ENCODE peak calls at places on chromosomes 13 and 19, in six cellular contexts. One of them, this sample, is unnamed.

GRCh38 chr13:49976314-49977258 is 20.3 kb upstream of the TRIM13 start:
- DNase-seq in left ventricle myocardium inferior: peak; percentile 56
- DNase-seq in kidney epithelial cell: peak; percentile 14
- DNase-seq in GM23338: peak; percentile 93
- DNase-seq in ovary: peak; percentile 25
- DNase-seq in A549: peak; percentile 41
- DNase-seq in this sample: peak; percentile 63

GRCh38 chr13:95601216-95601615 is 43.3 kb downstream of the DZIP1 start:
- DNase-seq in left ventricle myocardium inferior: no peak
- DNase-seq in kidney epithelial cell: no peak
- DNase-seq in GM23338: no peak
- DNase-seq in ovary: no peak
- DNase-seq in A549: no peak
- DNase-seq in this sample: no peak

GRCh38 chr13:109271991-109272454 is 514.4 kb downstream of the IRS2 start:
- DNase-seq in left ventricle myocardium inferior: no peak
- DNase-seq in kidney epithelial cell: no peak
- DNase-seq in GM23338: no peak
- DNase-seq in ovary: no peak
- DNase-seq in A549: no peak
- DNase-seq in this sample: no peak

GRCh38 chr13:24251525-24251924 is 57.9 kb upstream of the C1QTNF9 start:
- DNase-seq in left ventricle myocardium inferior: no peak
- DNase-seq in kidney epithelial cell: no peak
- DNase-seq in GM23338: no peak
- DNase-seq in ovary: no peak
- DNase-seq in A549: no peak
- DNase-seq in this sample: no peak

GRCh38 chr19:46714523-46715106 is 2.3 kb downstream of the PRKD2 start:
- DNase-seq in left ventricle myocardium inferior: no peak
- DNase-seq in kidney epithelial cell: no peak
- DNase-seq in GM23338: no peak
- DNase-seq in ovary: no peak
- DNase-seq in A549: no peak
- DNase-seq in this sample: no peak

GRCh38 chr13:44300895-44301638 is 72.6 kb upstream of the SERP2 start:
- DNase-seq in left ventricle myocardium inferior: peak; percentile 53
- DNase-seq in kidney epithelial cell: peak; percentile 93
- DNase-seq in GM23338: no peak
- DNase-seq in ovary: peak; percentile 32
- DNase-seq in A549: peak; percentile 61
- DNase-seq in this sample: peak; percentile 68

GRCh38 chr19:49243129-49243528 is 81.9 kb downstream of the SLC6A16 start:
- DNase-seq in left ventricle myocardium inferior: no peak
- DNase-seq in kidney epithelial cell: no peak
- DNase-seq in GM23338: peak; percentile 35
- DNase-seq in ovary: no peak
- DNase-seq in A549: no peak
- DNase-seq in this sample: no peak

GRCh38 chr13:78680611-78681010 is 21.7 kb upstream of the OBI1 start:
- DNase-seq in left ventricle myocardium inferior: no peak
- DNase-seq in kidney epithelial cell: no peak
- DNase-seq in GM23338: no peak
- DNase-seq in ovary: no peak
- DNase-seq in A549: no peak
- DNase-seq in this sample: no peak

GRCh38 chr19:43806848-43807247 is 4.6 kb upstream of the LYPD5 start:
- DNase-seq in left ventricle myocardium inferior: no peak
- DNase-seq in kidney epithelial cell: no peak
- DNase-seq in GM23338: no peak
- DNase-seq in ovary: no peak
- DNase-seq in A549: no peak
- DNase-seq in this sample: no peak

GRCh38 chr19:17721821-17722220 is 2.5 kb downstream of the MAP1S start:
- DNase-seq in left ventricle myocardium inferior: peak; percentile 51
- DNase-seq in kidney epithelial cell: no peak
- DNase-seq in GM23338: no peak
- DNase-seq in ovary: no peak
- DNase-seq in A549: no peak
- DNase-seq in this sample: peak; percentile 33

GRCh38 chr13:71864094-71864980 is 2.7 kb downstream of the DACH1 start:
- DNase-seq in left ventricle myocardium inferior: peak; percentile 56
- DNase-seq in kidney epithelial cell: no peak
- DNase-seq in GM23338: peak; percentile 78
- DNase-seq in ovary: no peak
- DNase-seq in A549: no peak
- DNase-seq in this sample: no peak

GRCh38 chr19:58497634-58498170 is 14.1 kb downstream of the SLC27A5 start:
- DNase-seq in left ventricle myocardium inferior: no peak
- DNase-seq in kidney epithelial cell: no peak
- DNase-seq in GM23338: no peak
- DNase-seq in ovary: no peak
- DNase-seq in A549: no peak
- DNase-seq in this sample: no peak

GRCh38 chr19:58499021-58499927 is 12.5 kb downstream of the SLC27A5 start:
- DNase-seq in left ventricle myocardium inferior: peak; percentile 100
- DNase-seq in kidney epithelial cell: peak; percentile 95
- DNase-seq in GM23338: peak; percentile 100
- DNase-seq in ovary: peak; percentile 100
- DNase-seq in A549: peak; percentile 100
- DNase-seq in this sample: peak; percentile 99

GRCh38 chr19:58498316-58499020 is 13.3 kb downstream of the SLC27A5 start:
- DNase-seq in left ventricle myocardium inferior: peak; percentile 37
- DNase-seq in kidney epithelial cell: no peak
- DNase-seq in GM23338: no peak
- DNase-seq in ovary: peak; percentile 51
- DNase-seq in A549: no peak
- DNase-seq in this sample: no peak

DNA sequence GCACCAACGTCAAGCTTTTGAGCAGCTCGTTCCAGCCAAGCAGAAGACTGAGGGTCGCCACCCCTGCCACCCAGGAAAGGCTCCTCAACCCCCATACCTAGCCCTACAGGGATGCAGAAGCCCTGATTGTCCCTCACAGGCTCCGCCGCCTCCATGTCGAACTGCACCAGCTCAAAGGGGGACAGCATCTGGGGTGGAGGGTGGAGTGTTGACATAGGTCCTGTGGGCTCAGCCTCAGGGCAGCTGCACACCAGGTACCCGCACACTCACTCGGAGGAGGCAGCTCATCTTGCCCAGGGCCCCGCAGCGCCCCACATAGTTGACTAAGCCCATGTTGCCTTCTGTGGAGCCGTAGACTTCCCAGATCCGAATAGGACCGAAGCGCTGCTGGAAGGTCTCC is 11.6 kb downstream of the SLC27A5 start:
- DNase-seq in left ventricle myocardium inferior: no peak
- DNase-seq in kidney epithelial cell: no peak
- DNase-seq in GM23338: no peak
- DNase-seq in ovary: no peak
- DNase-seq in A549: no peak
- DNase-seq in this sample: no peak
- TF ChIP-seq CTCF in left ventricle myocardium inferior: no peak
- TF ChIP-seq CTCF in kidney epithelial cell: no peak
- TF ChIP-seq CTCF in GM23338: no peak
- TF ChIP-seq CTCF in ovary: no peak
- TF ChIP-seq CTCF in A549: no peak
- TF ChIP-seq CTCF in this sample: no peak

GRCh38 chr13:74026753-74027152 is 107.5 kb downstream of the KLF12 start:
- DNase-seq in left ventricle myocardium inferior: no peak
- DNase-seq in kidney epithelial cell: peak; percentile 32
- DNase-seq in GM23338: peak; percentile 85
- DNase-seq in ovary: no peak
- DNase-seq in A549: no peak
- DNase-seq in this sample: no peak

GRCh38 chr13:74024856-74025255 is 109.3 kb downstream of the KLF12 start:
- DNase-seq in left ventricle myocardium inferior: no peak
- DNase-seq in kidney epithelial cell: no peak
- DNase-seq in GM23338: no peak
- DNase-seq in ovary: no peak
- DNase-seq in A549: no peak
- DNase-seq in this sample: no peak

GRCh38 chr13:74024314-74024713 is 109.9 kb downstream of the KLF12 start:
- DNase-seq in left ventricle myocardium inferior: no peak
- DNase-seq in kidney epithelial cell: no peak
- DNase-seq in GM23338: no peak
- DNase-seq in ovary: no peak
- DNase-seq in A549: no peak
- DNase-seq in this sample: no peak

GRCh38 chr13:74025369-74025768 is 108.8 kb downstream of the KLF12 start:
- DNase-seq in left ventricle myocardium inferior: no peak
- DNase-seq in kidney epithelial cell: no peak
- DNase-seq in GM23338: no peak
- DNase-seq in ovary: no peak
- DNase-seq in A549: no peak
- DNase-seq in this sample: no peak

GRCh38 chr13:74027161-74027779 is 106.9 kb downstream of the KLF12 start:
- DNase-seq in left ventricle myocardium inferior: no peak
- DNase-seq in kidney epithelial cell: no peak
- DNase-seq in GM23338: no peak
- DNase-seq in ovary: no peak
- DNase-seq in A549: no peak
- DNase-seq in this sample: no peak
- H3K4me3 ChIP-seq in left ventricle myocardium inferior: no peak overlapping the region
- H3K4me3 ChIP-seq in kidney epithelial cell: no peak overlapping the region
- H3K4me3 ChIP-seq in GM23338: peak overlapping the region; percentile 45
- H3K4me3 ChIP-seq in ovary: no peak overlapping the region
- H3K4me3 ChIP-seq in A549: no peak overlapping the region
- H3K4me3 ChIP-seq in this sample: no peak overlapping the region

GRCh38 chr13:26280295-26280694 is 26.4 kb downstream of the CDK8 start:
- DNase-seq in left ventricle myocardium inferior: no peak
- DNase-seq in kidney epithelial cell: no peak
- DNase-seq in GM23338: no peak
- DNase-seq in ovary: no peak
- DNase-seq in A549: no peak
- DNase-seq in this sample: peak; percentile 63
- TF ChIP-seq CTCF in left ventricle myocardium inferior: no peak
- TF ChIP-seq CTCF in kidney epithelial cell: no peak
- TF ChIP-seq CTCF in GM23338: no peak
- TF ChIP-seq CTCF in ovary: no peak
- TF ChIP-seq CTCF in A549: no peak
- TF ChIP-seq CTCF in this sample: no peak

DNA sequence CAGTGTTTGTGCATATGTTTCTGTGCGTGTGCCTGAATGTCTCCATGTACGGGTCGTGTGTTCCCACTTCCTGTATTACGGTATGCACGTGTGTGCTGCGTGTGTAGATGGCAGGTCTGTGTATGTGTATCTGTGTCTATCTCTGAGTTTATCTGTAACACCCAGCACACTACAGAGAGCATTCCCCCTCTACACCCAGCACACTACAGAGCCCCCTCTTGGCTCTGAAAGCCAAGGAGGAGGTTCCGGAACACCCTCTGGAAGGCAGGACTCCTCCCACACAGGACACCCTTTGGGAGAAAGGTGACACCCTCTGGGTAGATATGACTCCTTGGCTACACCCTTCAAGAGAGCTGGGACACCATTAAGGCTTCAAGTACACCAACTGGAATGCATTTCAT is 2.1 kb upstream of the ERFL start:
- DNase-seq in left ventricle myocardium inferior: no peak
- DNase-seq in kidney epithelial cell: no peak
- DNase-seq in GM23338: no peak
- DNase-seq in ovary: no peak
- DNase-seq in A549: no peak
- DNase-seq in this sample: no peak
- H3K4me3 ChIP-seq in left ventricle myocardium inferior: no peak overlapping the region
- H3K4me3 ChIP-seq in kidney epithelial cell: no peak overlapping the region
- H3K4me3 ChIP-seq in GM23338: no peak overlapping the region
- H3K4me3 ChIP-seq in ovary: no peak overlapping the region
- H3K4me3 ChIP-seq in A549: no peak overlapping the region
- H3K4me3 ChIP-seq in this sample: no peak overlapping the region

DNA sequence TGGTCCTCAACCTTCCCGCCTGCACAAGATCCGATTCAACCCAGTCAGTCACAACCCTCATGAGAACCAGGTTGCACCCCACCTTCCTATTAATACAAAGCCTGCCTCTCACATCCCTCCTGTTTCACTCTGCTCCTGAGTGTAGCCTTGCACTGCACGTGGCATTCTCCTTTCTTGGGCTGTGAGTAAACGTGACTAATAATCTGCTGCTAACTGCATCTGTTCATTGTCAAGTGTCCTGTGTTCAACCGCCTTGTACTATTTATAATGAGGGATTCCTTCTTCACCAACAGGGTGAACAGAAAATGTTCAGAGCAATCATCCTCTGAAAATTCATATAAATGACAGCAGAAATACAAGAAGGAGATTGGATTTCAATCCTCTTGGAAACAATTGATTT is 1608.2 kb downstream of the SLITRK5 start:
- DNase-seq in left ventricle myocardium inferior: no peak
- DNase-seq in kidney epithelial cell: no peak
- DNase-seq in GM23338: no peak
- DNase-seq in ovary: no peak
- DNase-seq in A549: no peak
- DNase-seq in this sample: no peak
- TF ChIP-seq CTCF in left ventricle myocardium inferior: no peak
- TF ChIP-seq CTCF in kidney epithelial cell: no peak
- TF ChIP-seq CTCF in GM23338: no peak
- TF ChIP-seq CTCF in ovary: no peak
- TF ChIP-seq CTCF in A549: no peak
- TF ChIP-seq CTCF in this sample: no peak

DNA sequence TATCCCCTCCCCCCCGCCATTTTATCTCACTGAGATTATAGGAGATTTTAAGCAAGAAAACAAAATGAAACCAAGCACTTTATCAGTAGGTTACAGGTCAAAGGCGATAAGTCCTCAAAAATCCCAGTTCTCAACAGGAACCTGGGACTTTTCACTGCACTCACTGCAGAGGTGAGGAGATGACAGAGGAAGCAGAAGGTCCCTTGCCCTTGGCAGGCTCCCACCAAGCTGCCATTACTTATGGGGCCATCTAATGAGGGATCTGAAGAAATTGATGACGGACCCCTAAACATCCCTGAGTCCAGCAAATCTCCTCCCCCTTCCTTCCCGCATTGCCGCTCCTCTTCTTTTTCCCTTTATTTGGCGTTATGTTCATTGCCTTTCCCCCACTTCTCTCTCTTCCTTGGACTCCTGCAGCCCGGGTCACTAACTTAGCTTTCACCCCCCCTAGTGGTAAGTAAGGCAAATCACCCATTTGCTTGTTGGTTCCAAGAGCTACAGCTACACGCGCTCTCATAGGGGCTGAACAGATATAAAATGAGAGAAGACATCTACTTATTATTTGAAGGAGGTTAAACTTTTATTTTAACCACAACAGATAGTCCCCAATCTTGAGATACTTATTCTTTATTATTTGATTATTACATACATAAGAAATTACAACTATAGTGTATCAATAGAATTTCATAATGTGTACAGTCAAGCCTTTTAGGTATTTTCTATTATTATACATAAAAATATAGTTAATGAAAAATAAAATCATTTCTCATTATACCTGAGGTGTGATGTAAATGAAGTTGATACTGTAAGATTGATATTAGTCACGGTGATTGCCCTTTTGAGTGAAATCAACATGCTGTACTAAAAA is 52.0 kb upstream of the ARGLU1 start:
- DNase-seq in left ventricle myocardium inferior: no peak
- DNase-seq in kidney epithelial cell: peak; percentile 29
- DNase-seq in GM23338: peak; percentile 90
- DNase-seq in ovary: peak; percentile 22
- DNase-seq in A549: peak; percentile 15
- DNase-seq in this sample: peak; percentile 72
- H3K4me3 ChIP-seq in left ventricle myocardium inferior: peak overlapping the region; percentile 55
- H3K4me3 ChIP-seq in kidney epithelial cell: no peak overlapping the region
- H3K4me3 ChIP-seq in GM23338: no peak overlapping the region
- H3K4me3 ChIP-seq in ovary: no peak overlapping the region
- H3K4me3 ChIP-seq in A549: no peak overlapping the region
- H3K4me3 ChIP-seq in this sample: no peak overlapping the region